ENCODE peak calls at places on chromosomes 4 and X, in four cellular contexts. N is WERI-Rb-1, O is neural progenitor cell, P is left ventricle myocardium inferior. H is an unnamed sample.

GRCh38 chr4:110197421-110198398 is 705 bp downstream of the ELOVL6 start:
- DNase-seq in N (peak), O (peak), P (peak), H (peak)

GRCh38 chrX:29477878-29478277 is 737.5 kb upstream of the MAGEB2 start:
- DNase-seq in N (no peak), O (no peak), P (no peak), H (no peak)

GRCh38 chr4:144171697-144172096 is 31.2 kb upstream of the GYPA start:
- DNase-seq in N (peak), O (peak), P (no peak), H (no peak)

GRCh38 chr4:159171287-159171686 is 68.4 kb downstream of the RAPGEF2 start:
- DNase-seq in N (no peak), O (no peak), P (no peak), H (no peak)

GRCh38 chr4:145179201-145179860 is 1.1 kb downstream of the OTUD4 start:
- DNase-seq in N (peak), O (peak), P (peak), H (peak)

GRCh38 chr4:65624651-65625050 is 45.6 kb downstream of the EPHA5 start:
- DNase-seq in N (no peak), O (no peak), P (no peak), H (no peak)

GRCh38 chr4:149158852-149159251 is 656.8 kb downstream of the IQCM start:
- DNase-seq in N (no peak), O (no peak), P (no peak), H (no peak)

GRCh38 chr4:184548651-184549341 is 74.4 kb upstream of the IRF2 start:
- DNase-seq in N (no peak), O (peak), P (peak), H (no peak)

GRCh38 chrX:126137899-126138298 is 28.2 kb downstream of the DCAF12L2 start:
- DNase-seq in N (no peak), O (peak), P (no peak), H (no peak)

GRCh38 chr4:673349-674091 is 556 bp downstream of the ATP5ME start:
- DNase-seq in N (no peak), O (peak), P (peak), H (peak)

GRCh38 chr4:52950226-52950625 is 88.1 kb downstream of the RASL11B start:
- DNase-seq in N (no peak), O (no peak), P (no peak), H (no peak)

GRCh38 chr4:53916431-53916889 is 147.9 kb downstream of the CHIC2 start:
- DNase-seq in N (no peak), O (no peak), P (no peak), H (no peak)

GRCh38 chrX:7146703-7147430 is 645 bp upstream of the STS start:
- DNase-seq in N (peak), O (no peak), P (no peak), H (no peak)

GRCh38 chr4:177367336-177367735 is 57.7 kb downstream of the NEIL3 start:
- DNase-seq in N (peak), O (peak), P (no peak), H (no peak)

GRCh38 chr4:82042042-82042441 is 331.7 kb downstream of the HNRNPD start:
- DNase-seq in N (no peak), O (no peak), P (no peak), H (no peak)

GRCh38 chrX:153672531-153673397 is 849 bp downstream of the PNCK start:
- DNase-seq in N (peak), O (no peak), P (no peak), H (no peak)
- TF ChIP-seq CTCF in N (no peak), O (no peak), P (no peak), H (no peak)

GRCh38 chrX:146581981-146582712 is 227.4 kb upstream of the CXorf51B start:
- DNase-seq in N (no peak), O (peak), P (no peak), H (peak)
- TF ChIP-seq CTCF in N (peak), O (peak), P (no peak), H (no peak)

GRCh38 chr4:122205687-122206086 is 53.6 kb downstream of the BLTP1 start:
- DNase-seq in N (no peak), O (no peak), P (no peak), H (no peak)
- TF ChIP-seq CTCF in N (peak), O (no peak), P (no peak), H (no peak)

GRCh38 chrX:87337267-87337666 is 180.3 kb upstream of the KLHL4 start:
- DNase-seq in N (no peak), O (no peak), P (no peak), H (no peak)

DNA sequence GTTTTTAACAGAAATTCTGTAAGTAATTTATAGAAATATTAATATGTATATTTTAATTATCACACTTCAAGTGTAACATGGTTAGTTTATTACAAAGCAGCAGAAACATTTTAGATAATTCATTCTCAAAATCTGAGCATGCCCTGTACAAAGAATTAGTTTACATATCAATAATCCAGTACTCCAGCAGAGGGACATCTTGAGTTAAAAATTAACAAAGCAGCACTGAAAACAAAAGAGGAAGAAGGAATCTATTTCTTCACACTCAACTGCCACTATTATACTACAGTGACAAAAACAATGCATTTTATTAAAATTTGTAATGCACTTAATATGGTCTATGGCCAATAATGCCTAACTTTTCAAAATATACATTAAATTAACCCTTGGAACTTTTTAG is 179.1 kb upstream of the KLHL4 start:
- DNase-seq in N (no peak), O (peak), P (no peak), H (no peak)
- TF ChIP-seq CTCF in N (no peak), O (peak), P (peak), H (peak)

GRCh38 chr4:20313237-20314030 is 61.7 kb downstream of the SLIT2 start:
- DNase-seq in N (peak), O (peak), P (no peak), H (peak)
- TF ChIP-seq CTCF in N (peak), O (peak), P (peak), H (peak)

GRCh38 chrX:9804444-9804843 is 18.2 kb downstream of the SHROOM2 start:
- DNase-seq in N (no peak), O (no peak), P (no peak), H (no peak)

GRCh38 chrX:9807355-9808182 is 21.3 kb downstream of the SHROOM2 start:
- DNase-seq in N (no peak), O (no peak), P (no peak), H (no peak)

GRCh38 chrX:9805956-9806355 is 19.7 kb downstream of the SHROOM2 start:
- DNase-seq in N (no peak), O (no peak), P (no peak), H (no peak)
- TF ChIP-seq CTCF in N (no peak), O (no peak), P (no peak), H (no peak)

DNA sequence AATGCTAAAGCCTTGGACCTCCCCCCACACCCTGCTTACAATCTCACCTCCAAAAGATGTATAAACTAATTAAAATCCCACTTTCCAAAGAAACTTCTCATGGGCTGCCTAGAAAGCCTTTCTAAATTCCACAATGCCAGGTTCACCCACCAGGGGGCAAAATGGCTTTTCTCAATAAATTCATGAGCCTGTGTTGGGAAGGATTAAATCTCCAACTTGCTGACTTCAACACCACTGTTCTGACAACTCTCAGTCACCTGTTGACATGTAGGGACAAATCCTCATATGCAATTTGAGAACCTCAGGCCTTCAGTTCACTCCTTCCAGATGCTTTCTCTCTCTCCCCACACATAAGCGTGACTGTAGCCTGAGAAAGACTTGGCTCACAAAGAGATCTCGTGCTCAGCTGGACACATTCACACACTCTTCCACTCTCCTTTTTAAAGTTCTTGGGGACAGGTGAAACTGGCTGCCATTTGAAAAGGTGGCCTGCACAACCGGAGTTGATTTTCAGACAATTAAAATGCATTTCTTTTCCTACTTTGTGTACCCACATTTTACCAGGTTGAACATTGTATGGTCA is 88.6 kb upstream of the PRPS2 start:
- DNase-seq in N (peak), O (peak), P (no peak), H (peak)
- TF ChIP-seq CTCF in N (peak), O (peak), P (no peak), H (peak)

GRCh38 chr4:7185487-7186030 is 6.8 kb upstream of the SORCS2 start:
- DNase-seq in N (no peak), O (no peak), P (no peak), H (no peak)

GRCh38 chr4:7187691-7188090 is 4.6 kb upstream of the SORCS2 start:
- DNase-seq in N (no peak), O (no peak), P (no peak), H (no peak)

GRCh38 chr4:7186516-7187296 is 5.6 kb upstream of the SORCS2 start:
- DNase-seq in N (no peak), O (no peak), P (no peak), H (no peak)

GRCh38 chr4:7187297-7187592 is 5.1 kb upstream of the SORCS2 start:
- DNase-seq in N (peak), O (no peak), P (no peak), H (no peak)

DNA sequence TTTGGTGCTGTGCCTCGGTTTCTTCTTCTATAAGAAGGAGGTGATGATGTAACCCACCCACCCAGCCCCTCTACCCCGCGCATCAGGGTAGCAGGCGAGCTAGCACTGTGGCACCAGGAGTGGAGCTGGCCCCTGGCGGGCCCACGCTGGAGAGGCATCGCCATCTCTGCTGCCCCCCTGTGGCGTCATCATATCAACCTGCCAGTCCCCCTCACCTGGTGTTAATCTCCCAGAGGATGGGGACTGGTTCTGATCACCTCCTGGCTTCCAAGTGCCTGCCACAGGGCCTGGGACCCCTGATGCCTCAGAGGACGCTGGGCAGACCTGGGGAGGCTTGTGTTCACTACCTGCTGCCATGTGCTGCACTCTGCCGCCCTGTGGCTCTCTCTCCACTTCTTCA is 6.3 kb upstream of the SORCS2 start:
- DNase-seq in N (peak), O (peak), P (no peak), H (peak)
- TF ChIP-seq CTCF in N (peak), O (peak), P (peak), H (peak)

GRCh38 chr4:160180206-160180605 is 1077.3 kb downstream of the RAPGEF2 start:
- DNase-seq in N (no peak), O (no peak), P (no peak), H (no peak)

GRCh38 chr4:160175064-160175643 is 1072.3 kb downstream of the RAPGEF2 start:
- DNase-seq in N (no peak), O (peak), P (no peak), H (no peak)
- TF ChIP-seq CTCF in N (peak), O (peak), P (no peak), H (no peak)

GRCh38 chrX:107207089-107207488 is 678 bp downstream of the DNAAF6 start:
- DNase-seq in N (no peak), O (no peak), P (no peak), H (no peak)
- TF ChIP-seq CTCF in N (no peak), O (no peak), P (no peak), H (no peak)